ENCODE peak calls at places on chromosomes 6 and 20, in six cellular contexts. One of them, this sample, is unnamed.

GRCh38 chr20:58649288-58650180 is 1.5 kb upstream of the STX16 start:
- DNase-seq in cardiac muscle cell: peak
- DNase-seq in body of pancreas: no peak
- DNase-seq in mesothelial cell of epicardium: peak
- DNase-seq in neural crest cell: no peak
- DNase-seq in breast epithelium: no peak
- DNase-seq in this sample: peak

GRCh38 chr20:474581-474980 is 12.2 kb upstream of the TBC1D20 start:
- DNase-seq in cardiac muscle cell: no peak
- DNase-seq in body of pancreas: no peak
- DNase-seq in mesothelial cell of epicardium: no peak
- DNase-seq in neural crest cell: no peak
- DNase-seq in breast epithelium: no peak
- DNase-seq in this sample: no peak

GRCh38 chr6:46953921-46954320 is 32.2 kb upstream of the ADGRF5 start:
- DNase-seq in cardiac muscle cell: no peak
- DNase-seq in body of pancreas: no peak
- DNase-seq in mesothelial cell of epicardium: no peak
- DNase-seq in neural crest cell: no peak
- DNase-seq in breast epithelium: no peak
- DNase-seq in this sample: no peak

GRCh38 chr6:149129401-149130077 is 188.0 kb upstream of the TAB2 start:
- DNase-seq in cardiac muscle cell: no peak
- DNase-seq in body of pancreas: peak
- DNase-seq in mesothelial cell of epicardium: no peak
- DNase-seq in neural crest cell: no peak
- DNase-seq in breast epithelium: no peak
- DNase-seq in this sample: no peak

GRCh38 chr20:6654490-6655247 is 112.8 kb upstream of the BMP2 start:
- DNase-seq in cardiac muscle cell: no peak
- DNase-seq in body of pancreas: no peak
- DNase-seq in mesothelial cell of epicardium: no peak
- DNase-seq in neural crest cell: no peak
- DNase-seq in breast epithelium: no peak
- DNase-seq in this sample: no peak

GRCh38 chr6:138833819-138834539 is 38.1 kb downstream of the ECT2L start:
- DNase-seq in cardiac muscle cell: peak
- DNase-seq in body of pancreas: peak
- DNase-seq in mesothelial cell of epicardium: peak
- DNase-seq in neural crest cell: no peak
- DNase-seq in breast epithelium: no peak
- DNase-seq in this sample: no peak

GRCh38 chr6:77853401-77853800 is 200.6 kb downstream of the MEI4 start:
- DNase-seq in cardiac muscle cell: no peak
- DNase-seq in body of pancreas: no peak
- DNase-seq in mesothelial cell of epicardium: no peak
- DNase-seq in neural crest cell: no peak
- DNase-seq in breast epithelium: no peak
- DNase-seq in this sample: no peak

GRCh38 chr6:56055066-56055465 is 179.7 kb upstream of the BMP5 start:
- DNase-seq in cardiac muscle cell: no peak
- DNase-seq in body of pancreas: no peak
- DNase-seq in mesothelial cell of epicardium: no peak
- DNase-seq in neural crest cell: no peak
- DNase-seq in breast epithelium: no peak
- DNase-seq in this sample: no peak

GRCh38 chr6:37700266-37700973 is 2.7 kb upstream of the MDGA1 start:
- DNase-seq in cardiac muscle cell: no peak
- DNase-seq in body of pancreas: no peak
- DNase-seq in mesothelial cell of epicardium: no peak
- DNase-seq in neural crest cell: no peak
- DNase-seq in breast epithelium: no peak
- DNase-seq in this sample: no peak

GRCh38 chr6:27630727-27631613 is 158.1 kb upstream of the ZNF184 start:
- DNase-seq in cardiac muscle cell: peak
- DNase-seq in body of pancreas: no peak
- DNase-seq in mesothelial cell of epicardium: peak
- DNase-seq in neural crest cell: peak
- DNase-seq in breast epithelium: no peak
- DNase-seq in this sample: peak

GRCh38 chr20:61931476-61932198 is 134.0 kb downstream of the TAF4 start:
- DNase-seq in cardiac muscle cell: no peak
- DNase-seq in body of pancreas: no peak
- DNase-seq in mesothelial cell of epicardium: no peak
- DNase-seq in neural crest cell: no peak
- DNase-seq in breast epithelium: peak
- DNase-seq in this sample: no peak

GRCh38 chr6:1552296-1552761 is 57.4 kb upstream of the FOXC1 start:
- DNase-seq in cardiac muscle cell: no peak
- DNase-seq in body of pancreas: no peak
- DNase-seq in mesothelial cell of epicardium: no peak
- DNase-seq in neural crest cell: no peak
- DNase-seq in breast epithelium: no peak
- DNase-seq in this sample: no peak

GRCh38 chr6:155031091-155031490 is 36.0 kb downstream of the TIAM2 start:
- DNase-seq in cardiac muscle cell: no peak
- DNase-seq in body of pancreas: no peak
- DNase-seq in mesothelial cell of epicardium: no peak
- DNase-seq in neural crest cell: no peak
- DNase-seq in breast epithelium: no peak
- DNase-seq in this sample: no peak

GRCh38 chr6:81754906-81755305 is 2.4 kb upstream of the TENT5A start:
- DNase-seq in cardiac muscle cell: no peak
- DNase-seq in body of pancreas: no peak
- DNase-seq in mesothelial cell of epicardium: no peak
- DNase-seq in neural crest cell: no peak
- DNase-seq in breast epithelium: no peak
- DNase-seq in this sample: no peak

GRCh38 chr20:15220009-15220656 is 882.7 kb upstream of the FLRT3 start:
- DNase-seq in cardiac muscle cell: no peak
- DNase-seq in body of pancreas: no peak
- DNase-seq in mesothelial cell of epicardium: no peak
- DNase-seq in neural crest cell: no peak
- DNase-seq in breast epithelium: no peak
- DNase-seq in this sample: no peak

GRCh38 chr6:125193208-125193607 is 39.6 kb downstream of the TPD52L1 start:
- DNase-seq in cardiac muscle cell: no peak
- DNase-seq in body of pancreas: no peak
- DNase-seq in mesothelial cell of epicardium: no peak
- DNase-seq in neural crest cell: no peak
- DNase-seq in breast epithelium: no peak
- DNase-seq in this sample: peak

GRCh38 chr6:32588156-32588555 is 1.5 kb downstream of the HLA-DRB1 start:
- DNase-seq in cardiac muscle cell: no peak
- DNase-seq in body of pancreas: no peak
- DNase-seq in mesothelial cell of epicardium: no peak
- DNase-seq in neural crest cell: no peak
- DNase-seq in breast epithelium: no peak
- DNase-seq in this sample: no peak

GRCh38 chr20:12965880-12966270 is 42.9 kb upstream of the SPTLC3 start:
- DNase-seq in cardiac muscle cell: no peak
- DNase-seq in body of pancreas: no peak
- DNase-seq in mesothelial cell of epicardium: no peak
- DNase-seq in neural crest cell: peak
- DNase-seq in breast epithelium: no peak
- DNase-seq in this sample: no peak

GRCh38 chr6:16959789-16960188 is 142.1 kb upstream of the STMND1 start:
- DNase-seq in cardiac muscle cell: no peak
- DNase-seq in body of pancreas: no peak
- DNase-seq in mesothelial cell of epicardium: no peak
- DNase-seq in neural crest cell: no peak
- DNase-seq in breast epithelium: no peak
- DNase-seq in this sample: no peak

GRCh38 chr6:16961577-16961976 is 140.3 kb upstream of the STMND1 start:
- DNase-seq in cardiac muscle cell: no peak
- DNase-seq in body of pancreas: no peak
- DNase-seq in mesothelial cell of epicardium: no peak
- DNase-seq in neural crest cell: no peak
- DNase-seq in breast epithelium: no peak
- DNase-seq in this sample: no peak

GRCh38 chr6:16966821-16967817 is 134.7 kb upstream of the STMND1 start:
- DNase-seq in cardiac muscle cell: no peak
- DNase-seq in body of pancreas: no peak
- DNase-seq in mesothelial cell of epicardium: no peak
- DNase-seq in neural crest cell: no peak
- DNase-seq in breast epithelium: no peak
- DNase-seq in this sample: no peak

GRCh38 chr6:16965679-16966078 is 136.2 kb upstream of the STMND1 start:
- DNase-seq in cardiac muscle cell: no peak
- DNase-seq in body of pancreas: no peak
- DNase-seq in mesothelial cell of epicardium: no peak
- DNase-seq in neural crest cell: no peak
- DNase-seq in breast epithelium: no peak
- DNase-seq in this sample: no peak

DNA sequence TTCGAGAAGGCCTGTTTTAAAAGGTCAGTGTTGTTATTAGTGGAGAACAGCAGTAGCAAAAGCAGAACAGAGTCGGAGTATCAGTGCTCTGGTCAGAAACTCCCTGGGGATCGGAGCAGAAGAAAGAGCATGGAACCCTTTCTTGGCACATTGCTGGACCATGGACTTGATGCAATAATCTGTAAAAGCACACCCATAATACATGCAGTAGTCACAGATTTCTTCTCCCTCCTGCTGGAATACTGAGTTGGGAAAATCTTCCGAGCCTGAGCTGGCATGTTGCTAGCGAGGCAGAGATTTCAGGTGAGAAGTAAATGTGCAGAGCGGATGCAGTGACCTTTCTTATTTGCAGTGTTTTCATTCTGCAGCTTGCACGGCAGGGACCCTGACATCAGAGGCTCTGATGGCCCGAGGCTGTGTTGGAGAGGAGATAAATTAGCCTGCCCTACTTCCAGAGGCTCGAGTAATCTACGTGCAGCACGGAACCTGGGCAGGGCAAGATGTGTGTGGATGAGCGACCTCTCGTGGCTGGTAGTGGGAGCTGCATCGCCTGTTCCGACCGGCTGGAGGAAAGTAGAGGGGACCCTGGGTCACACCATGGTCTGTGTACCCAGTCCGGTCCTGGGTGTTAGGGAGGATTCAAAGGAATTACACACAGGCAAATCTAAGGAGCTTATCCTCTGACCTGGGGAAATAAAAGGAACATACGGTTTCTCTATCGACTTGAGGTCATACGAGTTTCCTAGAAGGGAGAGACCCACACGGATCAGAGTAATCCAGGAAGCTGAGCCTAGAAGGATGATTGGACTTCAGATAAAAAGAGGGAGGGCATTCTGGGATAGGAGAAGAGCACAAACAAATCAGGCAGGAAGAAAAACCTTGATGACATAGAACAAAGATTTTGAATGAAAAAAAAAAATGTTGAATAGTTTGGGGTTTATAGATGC is 137.0 kb upstream of the STMND1 start:
- DNase-seq in cardiac muscle cell: peak
- DNase-seq in body of pancreas: peak
- DNase-seq in mesothelial cell of epicardium: peak
- DNase-seq in neural crest cell: peak
- DNase-seq in breast epithelium: peak
- DNase-seq in this sample: peak
- TF ChIP-seq CTCF in cardiac muscle cell: peak
- TF ChIP-seq CTCF in body of pancreas: peak
- TF ChIP-seq CTCF in mesothelial cell of epicardium: peak
- TF ChIP-seq CTCF in neural crest cell: peak
- TF ChIP-seq CTCF in breast epithelium: peak
- TF ChIP-seq CTCF in this sample: peak

GRCh38 chr6:19855510-19855909 is 18.3 kb downstream of the ID4 start:
- DNase-seq in cardiac muscle cell: no peak
- DNase-seq in body of pancreas: no peak
- DNase-seq in mesothelial cell of epicardium: no peak
- DNase-seq in neural crest cell: no peak
- DNase-seq in breast epithelium: no peak
- DNase-seq in this sample: no peak

GRCh38 chr6:19851273-19852089 is 14.3 kb downstream of the ID4 start:
- DNase-seq in cardiac muscle cell: peak
- DNase-seq in body of pancreas: peak
- DNase-seq in mesothelial cell of epicardium: no peak
- DNase-seq in neural crest cell: peak
- DNase-seq in breast epithelium: no peak
- DNase-seq in this sample: peak

GRCh38 chr6:19849736-19850135 is 12.6 kb downstream of the ID4 start:
- DNase-seq in cardiac muscle cell: no peak
- DNase-seq in body of pancreas: no peak
- DNase-seq in mesothelial cell of epicardium: no peak
- DNase-seq in neural crest cell: no peak
- DNase-seq in breast epithelium: no peak
- DNase-seq in this sample: no peak

GRCh38 chr6:19849196-19849595 is 12.0 kb downstream of the ID4 start:
- DNase-seq in cardiac muscle cell: no peak
- DNase-seq in body of pancreas: no peak
- DNase-seq in mesothelial cell of epicardium: no peak
- DNase-seq in neural crest cell: no peak
- DNase-seq in breast epithelium: no peak
- DNase-seq in this sample: no peak

DNA sequence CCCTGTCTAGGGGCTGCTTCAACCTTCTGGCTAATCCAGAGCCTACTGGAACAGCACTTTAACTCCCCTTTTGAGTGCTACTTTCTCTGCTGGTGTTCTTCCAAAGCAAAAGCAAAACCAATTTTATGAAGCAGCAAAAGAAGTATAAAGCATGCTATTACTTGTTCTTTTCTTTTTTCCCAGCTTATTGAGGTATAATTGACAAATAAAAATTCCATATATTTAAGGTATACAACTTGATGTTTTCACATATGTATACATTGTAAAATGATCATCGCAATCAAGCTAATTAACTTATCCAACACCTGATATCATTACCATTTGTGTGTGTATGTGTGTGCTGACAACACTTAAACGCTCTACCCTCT is 14.9 kb downstream of the ID4 start:
- DNase-seq in cardiac muscle cell: no peak
- DNase-seq in body of pancreas: no peak
- DNase-seq in mesothelial cell of epicardium: no peak
- DNase-seq in neural crest cell: no peak
- DNase-seq in breast epithelium: no peak
- DNase-seq in this sample: no peak
- TF ChIP-seq CTCF in cardiac muscle cell: no peak
- TF ChIP-seq CTCF in body of pancreas: no peak
- TF ChIP-seq CTCF in mesothelial cell of epicardium: no peak
- TF ChIP-seq CTCF in neural crest cell: peak
- TF ChIP-seq CTCF in breast epithelium: no peak
- TF ChIP-seq CTCF in this sample: no peak

DNA sequence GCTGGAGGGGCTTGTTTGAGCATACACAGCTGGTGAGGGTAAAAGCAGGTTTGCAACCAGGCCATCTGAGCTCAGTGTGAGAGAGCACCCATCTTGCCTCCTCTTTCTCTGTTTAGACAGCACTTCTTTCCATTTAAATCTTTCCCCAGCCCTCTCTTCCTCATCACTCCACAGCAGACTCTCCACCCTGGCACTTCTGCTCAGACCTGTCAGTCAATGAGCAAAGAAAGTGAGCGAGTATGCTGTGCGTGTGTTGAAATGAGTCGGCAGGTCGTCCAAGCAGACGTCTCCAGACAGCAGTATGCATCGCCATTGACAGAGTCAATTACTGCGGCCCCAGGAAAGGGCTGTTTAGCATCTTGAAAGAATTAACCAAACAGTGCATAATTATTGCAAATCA is 54.7 kb upstream of the KCNG1 start:
- DNase-seq in cardiac muscle cell: no peak
- DNase-seq in body of pancreas: no peak
- DNase-seq in mesothelial cell of epicardium: no peak
- DNase-seq in neural crest cell: no peak
- DNase-seq in breast epithelium: no peak
- DNase-seq in this sample: no peak
- TF ChIP-seq CTCF in cardiac muscle cell: no peak
- TF ChIP-seq CTCF in body of pancreas: no peak
- TF ChIP-seq CTCF in mesothelial cell of epicardium: no peak
- TF ChIP-seq CTCF in neural crest cell: no peak
- TF ChIP-seq CTCF in breast epithelium: no peak
- TF ChIP-seq CTCF in this sample: no peak

GRCh38 chr20:49957487-49957938 is 21.3 kb downstream of the RNF114 start:
- DNase-seq in cardiac muscle cell: no peak
- DNase-seq in body of pancreas: peak
- DNase-seq in mesothelial cell of epicardium: no peak
- DNase-seq in neural crest cell: no peak
- DNase-seq in breast epithelium: no peak
- DNase-seq in this sample: no peak
- TF ChIP-seq CTCF in cardiac muscle cell: no peak
- TF ChIP-seq CTCF in body of pancreas: no peak
- TF ChIP-seq CTCF in mesothelial cell of epicardium: no peak
- TF ChIP-seq CTCF in neural crest cell: no peak
- TF ChIP-seq CTCF in breast epithelium: no peak
- TF ChIP-seq CTCF in this sample: no peak